ENCODE peak calls at places on chromosome 21, in five cellular contexts. L is CD8-positive, alpha-beta T cell; O is upper lobe of right lung; R is MM.1S; P is A549. C is an unnamed sample.

GRCh38 chr21:17673261-17674020 is 60.7 kb upstream of the BTG3 start:
- DNase-seq in L (no peak), O (no peak), R (no peak), P (no peak), C (no peak)

GRCh38 chr21:34129039-34129891 is 55.9 kb downstream of the MRPS6 start:
- DNase-seq in L (peak; percentile 38), O (no peak), R (no peak), P (no peak), C (peak; percentile 81)

GRCh38 chr21:15441999-15442398 is 287.8 kb upstream of the USP25 start:
- DNase-seq in L (no peak), O (no peak), R (no peak), P (no peak), C (no peak)

GRCh38 chr21:35102488-35103407 is 53.6 kb upstream of the RUNX1 start:
- DNase-seq in L (peak; percentile 12), O (no peak), R (no peak), P (no peak), C (peak; percentile 76)

GRCh38 chr21:43658769-43659135 is 536 bp downstream of the HSF2BP start:
- DNase-seq in L (no peak), O (no peak), R (no peak), P (no peak), C (no peak)

GRCh38 chr21:21156919-21157318 is 158.7 kb downstream of the NCAM2 start:
- DNase-seq in L (no peak), O (no peak), R (no peak), P (no peak), C (no peak)

GRCh38 chr21:17492415-17493168 is 20.3 kb upstream of the CXADR start:
- DNase-seq in L (no peak), O (no peak), R (no peak), P (no peak), C (no peak)

GRCh38 chr21:21715286-21715969 is 717.2 kb downstream of the NCAM2 start:
- DNase-seq in L (no peak), O (no peak), R (no peak), P (no peak), C (no peak)

GRCh38 chr21:40331804-40332203 is 464.6 kb downstream of the PCP4 start:
- DNase-seq in L (no peak), O (no peak), R (no peak), P (no peak), C (no peak)

GRCh38 chr21:40556442-40556968 is 290.5 kb downstream of the DSCAM start:
- DNase-seq in L (no peak), O (no peak), R (no peak), P (no peak), C (no peak)

GRCh38 chr21:37219766-37220432 is 47.2 kb downstream of the VPS26C start:
- DNase-seq in L (no peak), O (no peak), R (no peak), P (peak; percentile 4), C (peak; percentile 32)

GRCh38 chr21:35075546-35075945 is 26.4 kb upstream of the RUNX1 start:
- DNase-seq in L (no peak), O (no peak), R (no peak), P (peak; percentile 50), C (no peak)

GRCh38 chr21:29082416-29082815 is 9.0 kb upstream of the CCT8 start:
- DNase-seq in L (no peak), O (no peak), R (no peak), P (no peak), C (no peak)

GRCh38 chr21:45123440-45123839 is 49.1 kb downstream of the ADARB1 start:
- DNase-seq in L (no peak), O (no peak), R (no peak), P (no peak), C (no peak)

GRCh38 chr21:45125347-45125746 is 51.0 kb downstream of the ADARB1 start:
- DNase-seq in L (no peak), O (no peak), R (no peak), P (no peak), C (no peak)

GRCh38 chr21:26587621-26588260 is 14.7 kb upstream of the CYYR1 start:
- DNase-seq in L (no peak), O (no peak), R (no peak), P (peak; percentile 46), C (no peak)
- H3K4me3 ChIP-seq in L (no peak overlapping the region), O (peak overlapping the region; percentile 26), R (no peak overlapping the region), P (no peak overlapping the region), C (no peak overlapping the region)

GRCh38 chr21:46229923-46230260 is 1.3 kb upstream of the LSS start:
- DNase-seq in L (no peak), O (no peak), R (no peak), P (no peak), C (no peak)
- H3K4me3 ChIP-seq in L (peak overlapping the region; percentile 71), O (peak overlapping the region; percentile 62), R (peak overlapping the region; percentile 80), P (peak overlapping the region; percentile 59), C (peak overlapping the region; percentile 69)

GRCh38 chr21:46228345-46229051 is at the start of gene LSS:
- DNase-seq in L (peak; percentile 99), O (peak; percentile 100), R (peak; percentile 100), P (peak; percentile 97), C (peak; percentile 97)

GRCh38 chr21:46226920-46227599 is 1.5 kb downstream of the LSS start:
- DNase-seq in L (no peak), O (peak; percentile 48), R (peak; percentile 47), P (no peak), C (no peak)

GRCh38 chr21:46223217-46223616 is 5.4 kb downstream of the LSS start:
- DNase-seq in L (no peak), O (no peak), R (no peak), P (no peak), C (no peak)

GRCh38 chr21:46227811-46228344 is 696 bp downstream of the LSS start:
- DNase-seq in L (no peak), O (no peak), R (peak; percentile 41), P (no peak), C (no peak)

GRCh38 chr21:46226146-46226545 is 2.4 kb downstream of the LSS start:
- DNase-seq in L (no peak), O (peak; percentile 10), R (no peak), P (no peak), C (no peak)
- H3K4me3 ChIP-seq in L (no peak overlapping the region), O (peak overlapping the region; percentile 93), R (no peak overlapping the region), P (no peak overlapping the region), C (no peak overlapping the region)

GRCh38 chr21:42230636-42231035 is 11.7 kb downstream of the ABCG1 start:
- DNase-seq in L (no peak), O (peak; percentile 39), R (no peak), P (no peak), C (no peak)

GRCh38 chr21:42229676-42230075 is 10.7 kb downstream of the ABCG1 start:
- DNase-seq in L (no peak), O (peak; percentile 10), R (no peak), P (no peak), C (no peak)

GRCh38 chr21:42227909-42228708 is 9.2 kb downstream of the ABCG1 start:
- DNase-seq in L (peak; percentile 80), O (peak; percentile 91), R (peak; percentile 96), P (peak; percentile 82), C (peak; percentile 97)

GRCh38 chr21:42231761-42232160 is 12.8 kb downstream of the ABCG1 start:
- DNase-seq in L (no peak), O (no peak), R (no peak), P (no peak), C (no peak)

DNA sequence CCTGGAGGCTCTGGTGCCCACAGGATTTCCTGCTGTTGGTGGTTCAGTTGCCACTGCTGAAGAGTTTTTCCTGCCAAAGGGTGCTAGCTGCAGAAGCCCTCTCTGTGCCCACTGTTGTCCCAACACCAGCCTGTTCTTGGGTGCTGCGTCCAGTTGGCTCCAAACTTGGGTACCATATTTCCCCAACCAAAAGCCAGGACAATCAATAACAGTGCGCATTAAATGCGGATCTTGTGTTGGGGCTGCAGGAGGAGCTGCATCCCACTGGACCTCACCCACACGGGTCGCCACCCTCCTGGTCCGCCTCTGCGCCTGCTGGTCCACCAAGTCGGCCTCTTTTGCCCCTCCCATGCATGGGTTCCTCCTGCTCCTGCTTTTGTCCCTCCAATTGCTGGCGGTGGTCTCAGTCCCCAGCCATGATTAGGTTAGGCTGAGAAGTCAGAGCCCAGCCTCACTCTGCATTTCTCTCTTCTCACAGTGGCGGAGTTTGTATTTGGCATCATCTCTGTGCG is 9.8 kb downstream of the ABCG1 start:
- DNase-seq in L (no peak), O (peak; percentile 61), R (no peak), P (no peak), C (no peak)
- H3K4me3 ChIP-seq in L (no peak overlapping the region), O (no peak overlapping the region), R (peak overlapping the region; percentile 15), P (no peak overlapping the region), C (peak overlapping the region; percentile 40)

GRCh38 chr21:46667735-46668380 is 32.4 kb downstream of the PRMT2 start:
- DNase-seq in L (no peak), O (no peak), R (no peak), P (peak; percentile 57), C (no peak)
- H3K4me3 ChIP-seq in L (peak overlapping the region; percentile 65), O (peak overlapping the region; percentile 53), R (no peak overlapping the region), P (peak overlapping the region; percentile 57), C (peak overlapping the region; percentile 28)